ENCODE peak calls at places on chromosomes 12 and 14, in four cellular contexts. D is IMR-90, Z is fibroblast of lung, W is GM23248. B is an unnamed sample. For H3K27me3, the result is how much of the 10 kb centered on the place peaks cover.

GRCh38 chr12:49791156-49791555 is 37.1 kb downstream of the NCKAP5L start:
- DNase-seq in Z (no peak), W (no peak), D (no peak), B (no peak)

GRCh38 chr12:132324841-132325732 is 4.3 kb downstream of the GALNT9 start:
- DNase-seq in D (peak), W (no peak), Z (no peak), B (no peak)

GRCh38 chr12:128726866-128727265 is 96.9 kb downstream of the SLC15A4 start:
- DNase-seq in W (no peak), Z (no peak), D (no peak), B (no peak)

GRCh38 chr14:104647467-104648063 is 41.9 kb upstream of the INF2 start:
- DNase-seq in D (no peak), Z (no peak), W (no peak), B (no peak)

GRCh38 chr12:105982022-105982421 is 156.7 kb downstream of the NUAK1 start:
- DNase-seq in Z (no peak), W (no peak), D (no peak), B (no peak)

GRCh38 chr12:112837629-112838191 is 46.2 kb downstream of the RPH3A start:
- DNase-seq in W (peak), D (peak), Z (peak), B (peak)

GRCh38 chr12:8145754-8146415 is 10.9 kb upstream of the ZNF705A start:
- DNase-seq in W (peak), Z (peak), D (peak), B (peak)

GRCh38 chr14:93481758-93482157 is 51.0 kb downstream of the UNC79 start:
- DNase-seq in Z (no peak), D (no peak), W (no peak), B (no peak)

GRCh38 chr12:95605875-95606274 is 54.6 kb upstream of the USP44 start:
- DNase-seq in Z (no peak), W (peak), D (no peak), B (peak)

DNA sequence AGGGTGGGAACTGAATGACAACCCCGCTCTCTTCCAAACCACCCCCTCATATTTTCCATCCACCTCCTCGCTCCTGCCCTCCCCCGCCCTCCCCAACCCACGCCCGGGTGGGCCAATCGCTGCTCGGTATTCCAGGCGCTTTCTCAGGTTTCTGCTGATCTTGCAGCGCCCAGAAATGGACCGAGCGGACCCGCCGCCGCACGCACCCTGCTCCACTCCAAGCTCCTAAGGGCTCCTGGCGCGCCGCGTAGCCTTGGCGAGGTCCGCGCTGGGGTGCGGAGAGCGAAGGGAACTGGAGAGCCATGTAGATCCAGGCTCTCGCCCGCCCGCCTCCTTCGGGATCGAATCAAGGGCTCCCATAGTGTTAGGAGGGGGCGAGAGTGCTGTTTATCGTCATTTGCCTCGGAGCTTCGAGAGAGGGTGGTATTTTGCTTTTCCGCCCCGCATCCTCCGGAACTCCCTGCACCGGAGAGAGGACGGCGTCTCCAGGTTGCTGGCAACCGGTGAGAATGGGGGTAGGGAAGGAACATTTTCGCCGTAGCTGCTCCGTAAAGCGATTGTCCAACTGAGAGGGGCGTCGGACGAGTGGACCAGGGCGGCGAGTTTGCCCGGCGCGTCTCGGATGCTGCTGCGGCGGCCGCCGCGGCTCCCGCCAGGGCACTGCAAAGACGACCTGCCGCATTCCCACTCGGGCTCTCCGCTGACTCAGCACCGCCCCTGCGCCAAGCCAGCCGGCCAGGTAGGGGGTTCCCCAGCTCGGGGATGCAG is at the start of gene KCNA1:
- DNase-seq in D (no peak), W (peak), Z (peak), B (peak)
- H3K27me3 ChIP-seq in D (under half), W (half or more), Z (under half), B (under half)

DNA sequence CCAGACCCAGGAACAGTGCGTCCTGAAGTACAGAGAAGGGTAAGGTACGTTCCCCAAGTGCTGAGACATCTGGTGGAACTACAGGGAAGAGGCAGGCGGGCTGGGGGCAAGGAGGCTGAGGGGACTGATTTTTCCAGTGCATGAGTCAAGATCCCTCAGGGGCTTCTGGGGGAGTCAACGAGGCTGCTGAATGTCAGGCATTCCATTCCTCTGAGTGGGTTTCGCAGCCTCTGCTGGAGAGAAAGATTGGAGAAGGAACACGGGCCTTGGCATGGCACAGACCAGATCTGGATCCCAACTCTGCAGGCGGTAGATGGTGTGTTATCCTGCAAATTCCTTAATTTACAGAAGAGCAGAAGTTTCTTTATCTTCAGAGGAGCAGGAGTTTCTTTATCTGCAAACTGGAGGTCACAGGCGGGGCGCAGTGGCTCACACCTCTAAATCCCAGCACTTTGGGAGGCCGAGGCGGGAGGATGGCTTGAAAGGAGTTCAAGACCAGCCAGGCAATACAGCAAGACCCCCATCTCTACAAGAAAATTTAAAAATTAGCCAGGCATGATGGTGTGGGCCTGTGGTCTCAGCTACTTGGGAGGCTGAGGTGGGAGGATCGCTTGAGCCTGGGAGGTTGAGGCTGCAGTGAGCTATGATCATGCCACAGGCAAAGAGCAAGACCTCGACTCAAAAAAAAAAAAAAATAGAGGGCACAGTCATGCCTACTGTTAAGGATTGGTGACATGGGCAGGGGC is 132.6 kb upstream of the MAP1LC3B2 start:
- DNase-seq in D (peak), Z (peak), W (peak), B (peak)
- H3K9ac ChIP-seq in D (no peak), Z (no peak), W (peak), B (peak)

DNA sequence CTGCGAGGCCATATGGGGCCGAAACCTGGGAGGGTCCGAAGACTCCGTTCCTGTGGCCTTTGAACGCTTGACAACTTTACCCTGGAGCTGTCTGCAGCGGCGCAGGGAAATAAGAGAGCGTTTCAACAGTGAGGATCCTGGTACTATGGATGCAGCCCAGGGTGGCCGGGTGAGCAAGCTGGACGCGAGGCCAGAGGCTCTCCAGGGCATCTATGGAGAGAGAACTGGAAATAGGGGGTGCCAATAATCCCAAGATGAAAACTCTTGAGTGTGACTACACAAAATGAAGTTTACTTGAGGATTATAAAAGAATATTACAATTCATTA is 1.1 kb upstream of the ABCC9 start:
- DNase-seq in Z (no peak), W (peak), D (no peak), B (no peak)
- H3K27me3 ChIP-seq in Z (under half), W (under half), D (under half), B (under half)

DNA sequence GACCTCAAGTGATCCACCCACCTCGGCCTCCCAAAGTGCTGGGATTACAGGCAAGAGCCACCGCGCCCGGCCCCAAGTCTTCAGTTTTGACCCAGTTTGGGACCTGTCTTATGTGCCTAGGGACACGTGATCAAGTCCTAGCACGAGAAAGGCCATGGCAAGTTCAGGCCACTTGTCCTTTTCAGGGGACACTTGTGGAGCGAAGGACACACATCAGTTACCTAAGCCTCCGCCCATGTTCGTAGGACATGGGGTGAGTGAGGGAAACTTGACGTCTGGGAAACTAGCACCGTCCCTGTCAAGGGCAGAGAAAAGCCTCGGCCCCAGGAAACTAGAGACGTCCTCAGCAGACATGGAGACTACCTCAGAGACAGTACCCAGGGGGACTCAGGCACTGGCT is 60.7 kb downstream of the KDM2B start:
- DNase-seq in D (no peak), Z (no peak), W (no peak), B (no peak)
- H3K9ac ChIP-seq in D (no peak), Z (no peak), W (no peak), B (no peak)

GRCh38 chr12:54054442-54055332 is 1.1 kb downstream of the HOXC4 start:
- DNase-seq in Z (no peak), W (peak), D (no peak), B (no peak)

GRCh38 chr12:54056110-54056509 is 2.5 kb downstream of the HOXC4 start:
- DNase-seq in D (no peak), Z (no peak), W (no peak), B (no peak)

GRCh38 chr12:54052745-54053624 is 650 bp upstream of the HOXC4 start:
- DNase-seq in D (no peak), Z (peak), W (peak), B (no peak)

GRCh38 chr12:54053625-54054441 is at the start of gene HOXC4:
- DNase-seq in Z (peak), W (peak), D (peak), B (no peak)

DNA sequence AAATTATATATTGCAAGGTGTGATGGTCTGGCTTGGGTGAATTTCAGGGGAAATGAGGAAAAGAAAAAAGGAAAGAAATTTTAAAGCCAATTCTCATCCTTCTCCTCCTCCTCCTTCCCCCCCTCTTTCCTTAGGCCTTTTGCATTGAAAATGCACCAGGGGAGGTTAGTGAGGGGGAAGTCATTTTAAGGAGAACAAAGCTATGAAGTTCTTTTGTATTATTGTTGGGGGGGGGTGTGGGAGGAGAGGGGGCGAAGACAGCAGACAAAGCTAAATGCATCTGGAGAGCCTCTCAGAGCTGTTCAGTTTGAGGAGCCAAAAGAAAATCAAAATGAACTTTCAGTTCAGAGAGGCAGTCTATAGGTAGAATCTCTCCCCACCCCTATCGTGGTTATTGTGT is 1.9 kb downstream of the HOXC4 start:
- DNase-seq in Z (no peak), D (no peak), W (no peak), B (no peak)
- H3K27me3 ChIP-seq in Z (under half), D (half or more), W (under half), B (under half)

DNA sequence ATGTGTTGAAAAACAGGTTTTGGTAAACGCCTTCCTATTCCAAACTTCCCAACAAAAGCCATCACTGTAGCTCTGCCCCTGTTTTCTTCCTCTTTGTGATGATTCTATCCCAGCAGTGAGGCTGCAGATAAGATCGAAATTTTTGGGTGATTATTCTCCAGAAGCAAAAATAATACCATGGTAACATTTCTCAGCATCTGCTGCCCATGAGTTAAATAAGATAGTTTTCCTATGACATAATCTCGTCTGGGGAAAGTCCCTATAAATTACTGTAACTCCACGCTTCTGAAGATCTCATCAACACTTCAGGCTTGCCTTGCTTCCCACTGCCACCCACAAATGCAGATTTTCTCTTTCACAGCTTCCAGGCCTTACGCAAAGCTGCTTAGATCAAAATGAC is 24.5 kb upstream of the PTPRB start:
- DNase-seq in D (peak), W (peak), Z (peak), B (peak)
- H3K9ac ChIP-seq in D (no peak), W (peak), Z (no peak), B (no peak)

B was measured in adipocyte.